ENCODE peak calls at places on chromosomes 16 and 17, in ten cellular contexts. One of them, this sample, is unnamed.

GRCh38 chr17:7932483-7932891 is 481 bp downstream of the CNTROB start:
- DNase-seq in gastrocnemius medialis: no peak
- DNase-seq in uterus: peak
- DNase-seq in neural progenitor cell: peak
- DNase-seq in Peyer's patch: peak
- DNase-seq in ovary: peak
- DNase-seq in HFF-Myc: peak
- DNase-seq in bronchial epithelial cell: peak
- DNase-seq in A673: no peak
- DNase-seq in endothelial cell of umbilical vein: peak
- DNase-seq in this sample: no peak

GRCh38 chr16:84547539-84548058 is 43.1 kb upstream of the MEAK7 start:
- DNase-seq in gastrocnemius medialis: no peak
- DNase-seq in uterus: no peak
- DNase-seq in neural progenitor cell: peak
- DNase-seq in Peyer's patch: no peak
- DNase-seq in ovary: no peak
- DNase-seq in HFF-Myc: no peak
- DNase-seq in bronchial epithelial cell: no peak
- DNase-seq in A673: no peak
- DNase-seq in endothelial cell of umbilical vein: no peak
- DNase-seq in this sample: no peak

GRCh38 chr16:63618896-63619295 is 1503.0 kb downstream of the CDH11 start:
- DNase-seq in gastrocnemius medialis: no peak
- DNase-seq in uterus: no peak
- DNase-seq in neural progenitor cell: no peak
- DNase-seq in Peyer's patch: no peak
- DNase-seq in ovary: no peak
- DNase-seq in HFF-Myc: no peak
- DNase-seq in bronchial epithelial cell: no peak
- DNase-seq in A673: no peak
- DNase-seq in endothelial cell of umbilical vein: no peak
- DNase-seq in this sample: no peak

GRCh38 chr16:82062645-82063058 is 27.6 kb downstream of the HSD17B2 start:
- DNase-seq in gastrocnemius medialis: no peak
- DNase-seq in uterus: peak
- DNase-seq in neural progenitor cell: no peak
- DNase-seq in Peyer's patch: no peak
- DNase-seq in ovary: no peak
- DNase-seq in HFF-Myc: no peak
- DNase-seq in bronchial epithelial cell: peak
- DNase-seq in A673: no peak
- DNase-seq in endothelial cell of umbilical vein: no peak
- DNase-seq in this sample: no peak

GRCh38 chr17:42361781-42362186 is 26.5 kb downstream of the STAT3 start:
- DNase-seq in gastrocnemius medialis: no peak
- DNase-seq in uterus: no peak
- DNase-seq in neural progenitor cell: no peak
- DNase-seq in Peyer's patch: no peak
- DNase-seq in ovary: no peak
- DNase-seq in HFF-Myc: no peak
- DNase-seq in bronchial epithelial cell: no peak
- DNase-seq in A673: no peak
- DNase-seq in endothelial cell of umbilical vein: no peak
- DNase-seq in this sample: no peak

GRCh38 chr17:8797621-8798175 is 1.5 kb downstream of the MFSD6L start:
- DNase-seq in gastrocnemius medialis: no peak
- DNase-seq in uterus: no peak
- DNase-seq in neural progenitor cell: no peak
- DNase-seq in Peyer's patch: no peak
- DNase-seq in ovary: no peak
- DNase-seq in HFF-Myc: no peak
- DNase-seq in bronchial epithelial cell: no peak
- DNase-seq in A673: no peak
- DNase-seq in endothelial cell of umbilical vein: no peak
- DNase-seq in this sample: no peak

GRCh38 chr17:73096866-73097265 is 4.4 kb upstream of the SLC39A11 start:
- DNase-seq in gastrocnemius medialis: no peak
- DNase-seq in uterus: no peak
- DNase-seq in neural progenitor cell: no peak
- DNase-seq in Peyer's patch: no peak
- DNase-seq in ovary: no peak
- DNase-seq in HFF-Myc: no peak
- DNase-seq in bronchial epithelial cell: no peak
- DNase-seq in A673: no peak
- DNase-seq in endothelial cell of umbilical vein: no peak
- DNase-seq in this sample: no peak

GRCh38 chr16:57747091-57747490 is 11.5 kb downstream of the KATNB1 start:
- DNase-seq in gastrocnemius medialis: no peak
- DNase-seq in uterus: no peak
- DNase-seq in neural progenitor cell: no peak
- DNase-seq in Peyer's patch: no peak
- DNase-seq in ovary: no peak
- DNase-seq in HFF-Myc: no peak
- DNase-seq in bronchial epithelial cell: no peak
- DNase-seq in A673: no peak
- DNase-seq in endothelial cell of umbilical vein: no peak
- DNase-seq in this sample: no peak

GRCh38 chr16:86768999-86769398 is 190.7 kb downstream of the FOXL1 start:
- DNase-seq in gastrocnemius medialis: no peak
- DNase-seq in uterus: no peak
- DNase-seq in neural progenitor cell: no peak
- DNase-seq in Peyer's patch: peak
- DNase-seq in ovary: no peak
- DNase-seq in HFF-Myc: no peak
- DNase-seq in bronchial epithelial cell: peak
- DNase-seq in A673: peak
- DNase-seq in endothelial cell of umbilical vein: peak
- DNase-seq in this sample: peak

GRCh38 chr16:69508033-69508432 is 57.7 kb upstream of the NFAT5 start:
- DNase-seq in gastrocnemius medialis: no peak
- DNase-seq in uterus: no peak
- DNase-seq in neural progenitor cell: no peak
- DNase-seq in Peyer's patch: no peak
- DNase-seq in ovary: no peak
- DNase-seq in HFF-Myc: no peak
- DNase-seq in bronchial epithelial cell: no peak
- DNase-seq in A673: no peak
- DNase-seq in endothelial cell of umbilical vein: no peak
- DNase-seq in this sample: no peak

GRCh38 chr16:21260870-21261791 is 17.0 kb downstream of the CRYM start:
- DNase-seq in gastrocnemius medialis: no peak
- DNase-seq in uterus: peak
- DNase-seq in neural progenitor cell: no peak
- DNase-seq in Peyer's patch: peak
- DNase-seq in ovary: no peak
- DNase-seq in HFF-Myc: peak
- DNase-seq in bronchial epithelial cell: peak
- DNase-seq in A673: peak
- DNase-seq in endothelial cell of umbilical vein: peak
- DNase-seq in this sample: peak

DNA sequence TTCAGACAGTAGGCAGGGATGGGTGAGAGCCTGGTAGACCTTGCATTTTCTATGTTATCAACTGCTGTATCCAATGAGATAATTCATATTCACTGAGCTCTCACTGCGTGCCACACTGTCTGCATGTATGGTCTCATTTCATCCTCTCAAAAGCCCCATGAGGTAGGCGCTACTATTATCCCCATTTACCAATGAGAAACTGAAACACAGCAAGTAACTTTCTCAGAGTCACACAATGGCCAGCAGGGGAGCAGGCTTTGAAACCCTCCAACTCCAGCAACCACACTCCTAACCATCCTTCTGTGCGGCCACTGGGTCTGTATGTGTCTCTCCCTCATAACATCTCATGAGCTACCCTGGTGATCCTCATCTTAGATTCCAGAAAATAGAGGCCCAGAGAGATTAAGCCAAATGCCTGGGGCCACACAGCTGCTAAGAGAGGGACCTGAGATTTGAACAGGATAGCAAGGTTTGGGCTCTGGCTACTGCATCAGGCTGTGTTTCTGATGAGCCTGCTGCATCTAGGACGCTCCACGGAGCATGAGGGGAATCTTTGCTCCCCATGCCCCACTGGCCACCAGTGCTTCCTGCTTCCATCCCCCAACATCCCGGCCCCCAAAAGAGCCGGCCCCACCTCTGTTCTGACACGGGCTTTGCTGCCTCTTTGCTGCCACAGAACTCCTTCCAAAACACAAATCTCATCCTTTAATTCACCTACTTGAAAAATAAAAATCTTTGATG is 3.2 kb downstream of the CCR7 start:
- DNase-seq in gastrocnemius medialis: no peak
- DNase-seq in uterus: no peak
- DNase-seq in neural progenitor cell: no peak
- DNase-seq in Peyer's patch: peak
- DNase-seq in ovary: no peak
- DNase-seq in HFF-Myc: no peak
- DNase-seq in bronchial epithelial cell: no peak
- DNase-seq in A673: no peak
- DNase-seq in endothelial cell of umbilical vein: no peak
- DNase-seq in this sample: no peak
- TF ChIP-seq CTCF in gastrocnemius medialis: no peak
- TF ChIP-seq CTCF in uterus: no peak
- TF ChIP-seq CTCF in neural progenitor cell: peak
- TF ChIP-seq CTCF in Peyer's patch: peak
- TF ChIP-seq CTCF in ovary: no peak
- TF ChIP-seq CTCF in HFF-Myc: no peak
- TF ChIP-seq CTCF in bronchial epithelial cell: peak
- TF ChIP-seq CTCF in A673: peak
- TF ChIP-seq CTCF in endothelial cell of umbilical vein: peak
- TF ChIP-seq CTCF in this sample: peak

GRCh38 chr17:71032746-71033273 is 863.5 kb downstream of the KCNJ2 start:
- DNase-seq in gastrocnemius medialis: no peak
- DNase-seq in uterus: no peak
- DNase-seq in neural progenitor cell: peak
- DNase-seq in Peyer's patch: no peak
- DNase-seq in ovary: no peak
- DNase-seq in HFF-Myc: no peak
- DNase-seq in bronchial epithelial cell: no peak
- DNase-seq in A673: no peak
- DNase-seq in endothelial cell of umbilical vein: no peak
- DNase-seq in this sample: no peak
- H3K4me3 ChIP-seq in gastrocnemius medialis: no peak
- H3K4me3 ChIP-seq in uterus: no peak
- H3K4me3 ChIP-seq in neural progenitor cell: peak
- H3K4me3 ChIP-seq in Peyer's patch: no peak
- H3K4me3 ChIP-seq in ovary: no peak
- H3K4me3 ChIP-seq in HFF-Myc: no peak
- H3K4me3 ChIP-seq in bronchial epithelial cell: no peak
- H3K4me3 ChIP-seq in A673: no peak
- H3K4me3 ChIP-seq in endothelial cell of umbilical vein: no peak
- H3K4me3 ChIP-seq in this sample: no peak

GRCh38 chr16:4847774-4848587 is 700 bp downstream of the UBN1 start:
- DNase-seq in gastrocnemius medialis: peak
- DNase-seq in uterus: peak
- DNase-seq in neural progenitor cell: peak
- DNase-seq in Peyer's patch: peak
- DNase-seq in ovary: peak
- DNase-seq in HFF-Myc: no peak
- DNase-seq in bronchial epithelial cell: peak
- DNase-seq in A673: peak
- DNase-seq in endothelial cell of umbilical vein: peak
- DNase-seq in this sample: no peak
- TF ChIP-seq CTCF in gastrocnemius medialis: no peak
- TF ChIP-seq CTCF in uterus: no peak
- TF ChIP-seq CTCF in neural progenitor cell: no peak
- TF ChIP-seq CTCF in Peyer's patch: no peak
- TF ChIP-seq CTCF in ovary: peak
- TF ChIP-seq CTCF in HFF-Myc: no peak
- TF ChIP-seq CTCF in bronchial epithelial cell: no peak
- TF ChIP-seq CTCF in A673: no peak
- TF ChIP-seq CTCF in endothelial cell of umbilical vein: no peak
- TF ChIP-seq CTCF in this sample: no peak

GRCh38 chr16:987846-988245 is 6.3 kb downstream of the SOX8 start:
- DNase-seq in gastrocnemius medialis: no peak
- DNase-seq in uterus: no peak
- DNase-seq in neural progenitor cell: no peak
- DNase-seq in Peyer's patch: no peak
- DNase-seq in ovary: no peak
- DNase-seq in HFF-Myc: no peak
- DNase-seq in bronchial epithelial cell: no peak
- DNase-seq in A673: no peak
- DNase-seq in endothelial cell of umbilical vein: no peak
- DNase-seq in this sample: no peak

GRCh38 chr16:991759-992158 is 10.2 kb downstream of the SOX8 start:
- DNase-seq in gastrocnemius medialis: no peak
- DNase-seq in uterus: no peak
- DNase-seq in neural progenitor cell: no peak
- DNase-seq in Peyer's patch: no peak
- DNase-seq in ovary: no peak
- DNase-seq in HFF-Myc: no peak
- DNase-seq in bronchial epithelial cell: no peak
- DNase-seq in A673: no peak
- DNase-seq in endothelial cell of umbilical vein: no peak
- DNase-seq in this sample: no peak

GRCh38 chr16:989354-989814 is 7.8 kb downstream of the SOX8 start:
- DNase-seq in gastrocnemius medialis: no peak
- DNase-seq in uterus: no peak
- DNase-seq in neural progenitor cell: no peak
- DNase-seq in Peyer's patch: no peak
- DNase-seq in ovary: no peak
- DNase-seq in HFF-Myc: no peak
- DNase-seq in bronchial epithelial cell: no peak
- DNase-seq in A673: no peak
- DNase-seq in endothelial cell of umbilical vein: no peak
- DNase-seq in this sample: no peak

GRCh38 chr16:988465-989353 is 7.1 kb downstream of the SOX8 start:
- DNase-seq in gastrocnemius medialis: no peak
- DNase-seq in uterus: no peak
- DNase-seq in neural progenitor cell: no peak
- DNase-seq in Peyer's patch: no peak
- DNase-seq in ovary: no peak
- DNase-seq in HFF-Myc: no peak
- DNase-seq in bronchial epithelial cell: no peak
- DNase-seq in A673: no peak
- DNase-seq in endothelial cell of umbilical vein: no peak
- DNase-seq in this sample: no peak

DNA sequence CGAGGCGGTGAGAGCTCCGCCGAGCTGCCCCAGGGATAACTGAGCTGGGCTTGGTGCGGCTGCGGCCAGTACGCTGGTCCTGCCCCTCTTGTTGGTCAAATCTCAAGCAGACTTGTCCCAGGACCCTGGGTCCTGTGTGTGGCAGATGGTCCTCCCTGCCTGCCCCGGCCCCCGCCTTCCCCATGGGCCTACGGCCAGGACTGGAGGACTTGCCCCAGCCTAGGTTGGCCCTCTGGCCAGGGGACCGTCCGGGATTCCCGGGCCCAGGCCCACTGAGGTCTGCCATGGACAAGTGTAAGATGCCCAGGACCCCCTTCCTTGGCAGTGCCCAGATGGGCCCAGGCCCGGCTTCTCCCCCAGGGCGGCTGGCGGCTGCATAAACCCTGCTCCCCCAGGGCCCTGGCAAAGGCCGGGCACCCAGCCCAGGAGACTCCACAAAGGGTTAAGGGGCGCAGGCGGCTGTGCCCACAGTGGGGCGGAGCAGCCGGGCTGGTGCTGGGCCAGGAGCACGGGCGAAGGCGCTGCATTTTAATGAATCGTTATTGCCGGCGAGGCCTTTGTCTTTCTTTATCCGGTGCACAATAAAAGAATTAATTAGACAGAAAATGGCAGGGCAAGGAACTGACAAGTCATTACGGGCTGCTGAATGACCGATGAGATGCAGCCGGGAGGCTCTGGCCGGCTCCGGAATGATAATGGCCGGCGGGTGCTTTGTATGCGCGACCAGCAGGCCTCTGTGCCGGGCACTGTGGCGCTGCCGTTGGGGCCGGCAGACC is 9.1 kb downstream of the SOX8 start:
- DNase-seq in gastrocnemius medialis: no peak
- DNase-seq in uterus: no peak
- DNase-seq in neural progenitor cell: peak
- DNase-seq in Peyer's patch: no peak
- DNase-seq in ovary: no peak
- DNase-seq in HFF-Myc: no peak
- DNase-seq in bronchial epithelial cell: no peak
- DNase-seq in A673: no peak
- DNase-seq in endothelial cell of umbilical vein: no peak
- DNase-seq in this sample: no peak
- H3K4me3 ChIP-seq in gastrocnemius medialis: no peak
- H3K4me3 ChIP-seq in uterus: no peak
- H3K4me3 ChIP-seq in neural progenitor cell: no peak
- H3K4me3 ChIP-seq in Peyer's patch: no peak
- H3K4me3 ChIP-seq in ovary: no peak
- H3K4me3 ChIP-seq in HFF-Myc: no peak
- H3K4me3 ChIP-seq in bronchial epithelial cell: no peak
- H3K4me3 ChIP-seq in A673: no peak
- H3K4me3 ChIP-seq in endothelial cell of umbilical vein: no peak
- H3K4me3 ChIP-seq in this sample: no peak